ENCODE peak calls at places on chromosome 13, in ten cellular contexts. Q, S, W, D, U, M, J, T, O and L are unnamed samples.

GRCh38 chr13:100361504-100361903 is 227.1 kb downstream of the GGACT start:
- DNase-seq in Q (no peak), S (peak), W (no peak), D (no peak), U (no peak), M (no peak), J (no peak), T (no peak), O (no peak), L (no peak)

GRCh38 chr13:52348081-52348480 is 57.9 kb downstream of the THSD1 start:
- DNase-seq in Q (no peak), S (peak), W (no peak), D (no peak), U (no peak), M (no peak), J (no peak), T (no peak), O (peak), L (no peak)

GRCh38 chr13:112760440-112760839 is 70.6 kb downstream of the ATP11A start:
- DNase-seq in Q (no peak), S (peak), W (no peak), D (no peak), U (no peak), M (no peak), J (no peak), T (no peak), O (no peak), L (no peak)

GRCh38 chr13:46487748-46488147 is 65.2 kb upstream of the LRCH1 start:
- DNase-seq in Q (no peak), S (no peak), W (no peak), D (no peak), U (no peak), M (no peak), J (no peak), T (no peak), O (no peak), L (no peak)

GRCh38 chr13:60398949-60399589 is 2.0 kb downstream of the TDRD3 start:
- DNase-seq in Q (no peak), S (peak), W (no peak), D (no peak), U (no peak), M (no peak), J (no peak), T (no peak), O (no peak), L (no peak)

GRCh38 chr13:102589291-102589822 is 7.4 kb upstream of the TPP2 start:
- DNase-seq in Q (no peak), S (peak), W (no peak), D (no peak), U (no peak), M (no peak), J (no peak), T (no peak), O (no peak), L (no peak)

GRCh38 chr13:21227917-21228316 is 51.5 kb downstream of the MRPL57 start:
- DNase-seq in Q (no peak), S (no peak), W (no peak), D (no peak), U (no peak), M (no peak), J (no peak), T (no peak), O (no peak), L (no peak)

GRCh38 chr13:76000131-76000530 is 364.0 kb downstream of the LMO7 start:
- DNase-seq in Q (no peak), S (no peak), W (no peak), D (no peak), U (no peak), M (no peak), J (no peak), T (no peak), O (no peak), L (no peak)

GRCh38 chr13:73168993-73169401 is 110.2 kb downstream of the KLF5 start:
- DNase-seq in Q (no peak), S (peak), W (peak), D (no peak), U (no peak), M (no peak), J (no peak), T (no peak), O (no peak), L (no peak)

GRCh38 chr13:40047322-40047771 is 391.9 kb downstream of the COG6 start:
- DNase-seq in Q (no peak), S (no peak), W (no peak), D (no peak), U (no peak), M (no peak), J (no peak), T (no peak), O (no peak), L (no peak)

GRCh38 chr13:111241006-111241755 is 79.3 kb upstream of the TEX29 start:
- DNase-seq in Q (no peak), S (no peak), W (no peak), D (peak), U (no peak), M (no peak), J (no peak), T (no peak), O (no peak), L (peak)

GRCh38 chr13:104779311-104779710 is 1713.1 kb upstream of the SLC10A2 start:
- DNase-seq in Q (no peak), S (peak), W (no peak), D (peak), U (no peak), M (no peak), J (no peak), T (peak), O (no peak), L (no peak)

GRCh38 chr13:42272115-42272756 is at the start of gene AKAP11:
- DNase-seq in Q (peak), S (peak), W (peak), D (no peak), U (peak), M (no peak), J (peak), T (no peak), O (no peak), L (no peak)

GRCh38 chr13:23642110-23642509 is 71.9 kb downstream of the TNFRSF19 start:
- DNase-seq in Q (no peak), S (no peak), W (no peak), D (no peak), U (no peak), M (no peak), J (no peak), T (no peak), O (no peak), L (no peak)

GRCh38 chr13:52713894-52714293 is 25.7 kb downstream of the CNMD start:
- DNase-seq in Q (no peak), S (peak), W (no peak), D (no peak), U (peak), M (no peak), J (no peak), T (no peak), O (no peak), L (no peak)